ENCODE peak calls at places on chromosomes 11 and 22, in nine cellular contexts. O, V, K, T, F, N, E, L and B are unnamed samples.

GRCh38 chr11:75077316-75077715 is 19.4 kb downstream of the OR2AT4 start:
- DNase-seq in F (no peak), K (no peak), E (no peak), N (no peak), O (no peak), L (no peak), V (peak), T (no peak), B (no peak)

GRCh38 chr11:131511794-131512193 is 141.4 kb downstream of the NTM start:
- DNase-seq in O (no peak), L (no peak), F (no peak), K (no peak), N (no peak), E (peak), V (no peak), T (no peak), B (peak)

GRCh38 chr11:27933992-27934829 is 173.7 kb downstream of the KIF18A start:
- DNase-seq in E (peak), T (no peak), K (no peak), V (peak), N (no peak), L (peak), O (no peak), F (peak), B (no peak)

GRCh38 chr11:70243912-70244652 is 26.4 kb upstream of the PPFIA1 start:
- DNase-seq in O (no peak), F (peak), T (no peak), E (peak), K (no peak), V (peak), N (no peak), L (peak), B (no peak)

GRCh38 chr22:27542602-27543001 is 259.0 kb downstream of the MN1 start:
- DNase-seq in V (no peak), E (peak), F (no peak), O (no peak), L (no peak), K (no peak), N (no peak), T (no peak), B (peak)

GRCh38 chr22:23305321-23305910 is 125.1 kb downstream of the BCR start:
- DNase-seq in K (no peak), T (no peak), V (no peak), L (peak), O (no peak), E (peak), F (no peak), N (no peak), B (no peak)

GRCh38 chr22:49815641-49816071 is 12.0 kb downstream of the BRD1 start:
- DNase-seq in L (no peak), T (no peak), O (no peak), V (no peak), K (no peak), E (no peak), F (no peak), N (no peak), B (no peak)

GRCh38 chr11:2857276-2857675 is 28.3 kb downstream of the CDKN1C start:
- DNase-seq in T (no peak), V (no peak), N (no peak), K (no peak), O (no peak), F (no peak), L (no peak), E (no peak), B (no peak)

GRCh38 chr11:36027731-36028130 is 83.9 kb downstream of the LDLRAD3 start:
- DNase-seq in N (no peak), K (no peak), L (no peak), T (no peak), V (no peak), E (no peak), F (no peak), O (no peak), B (no peak)

GRCh38 chr11:125416993-125417935 is 78.8 kb downstream of the FEZ1 start:
- DNase-seq in N (no peak), E (no peak), L (no peak), K (no peak), F (no peak), T (no peak), O (no peak), V (no peak), B (no peak)

GRCh38 chr11:125166347-125166841 is 1.8 kb downstream of the PKNOX2 start:
- DNase-seq in K (no peak), L (peak), T (no peak), N (no peak), V (no peak), O (peak), F (no peak), E (peak), B (no peak)

GRCh38 chr11:73234403-73235181 is 16.5 kb downstream of the P2RY2 start:
- DNase-seq in O (no peak), E (no peak), F (no peak), N (no peak), V (no peak), L (no peak), T (no peak), K (no peak), B (no peak)

GRCh38 chr11:119730789-119731386 is 1.9 kb upstream of the NECTIN1 start:
- DNase-seq in T (no peak), N (no peak), E (no peak), V (no peak), O (no peak), F (no peak), L (no peak), K (no peak), B (no peak)

GRCh38 chr22:26576026-26576680 is 13.8 kb downstream of the TPST2 start:
- DNase-seq in K (no peak), E (no peak), F (no peak), O (no peak), L (no peak), T (no peak), V (no peak), N (no peak), B (no peak)

GRCh38 chr11:132139181-132139580 is 768.8 kb downstream of the NTM start:
- DNase-seq in L (no peak), N (no peak), V (no peak), K (no peak), O (no peak), F (no peak), E (no peak), T (no peak), B (no peak)

GRCh38 chr11:35990170-35990569 is 46.3 kb downstream of the LDLRAD3 start:
- DNase-seq in V (no peak), T (no peak), L (no peak), O (no peak), E (no peak), N (no peak), F (no peak), K (no peak), B (no peak)

GRCh38 chr11:119320593-119321524 is 3.9 kb upstream of the MCAM start:
- DNase-seq in N (no peak), K (no peak), L (peak), V (peak), T (peak), O (peak), E (peak), F (no peak), B (no peak)